ENCODE peak calls at places on chromosomes 4 and X, in eight cellular contexts. One of them, this sample, is unnamed.

GRCh38 chr4:77145806-77146425 is 11.1 kb upstream of the CCNG2 start:
- DNase-seq in GM23338: no peak
- DNase-seq in A673: no peak
- DNase-seq in suprapubic skin: no peak
- DNase-seq in heart left ventricle: no peak
- DNase-seq in lower leg skin: no peak
- DNase-seq in pancreas: no peak
- DNase-seq in astrocyte of the spinal cord: no peak
- DNase-seq in this sample: no peak

GRCh38 chr4:129362685-129363274 is 266.8 kb downstream of the C4orf33 start:
- DNase-seq in GM23338: peak; percentile 79
- DNase-seq in A673: peak; percentile 76
- DNase-seq in suprapubic skin: no peak
- DNase-seq in heart left ventricle: peak; percentile 27
- DNase-seq in lower leg skin: peak; percentile 21
- DNase-seq in pancreas: peak; percentile 44
- DNase-seq in astrocyte of the spinal cord: peak; percentile 79
- DNase-seq in this sample: no peak

GRCh38 chr4:124854968-124855367 is 142.4 kb upstream of the ANKRD50 start:
- DNase-seq in GM23338: no peak
- DNase-seq in A673: no peak
- DNase-seq in suprapubic skin: no peak
- DNase-seq in heart left ventricle: no peak
- DNase-seq in lower leg skin: no peak
- DNase-seq in pancreas: no peak
- DNase-seq in astrocyte of the spinal cord: peak; percentile 48
- DNase-seq in this sample: no peak

GRCh38 chrX:115549008-115549407 is 12.0 kb upstream of the PLS3 start:
- DNase-seq in GM23338: no peak
- DNase-seq in A673: no peak
- DNase-seq in suprapubic skin: no peak
- DNase-seq in heart left ventricle: no peak
- DNase-seq in lower leg skin: no peak
- DNase-seq in pancreas: no peak
- DNase-seq in astrocyte of the spinal cord: no peak
- DNase-seq in this sample: no peak

GRCh38 chr4:98929341-98930267 is 671 bp upstream of the EIF4E start:
- DNase-seq in GM23338: peak; percentile 64
- DNase-seq in A673: no peak
- DNase-seq in suprapubic skin: no peak
- DNase-seq in heart left ventricle: peak; percentile 79
- DNase-seq in lower leg skin: peak; percentile 72
- DNase-seq in pancreas: peak; percentile 63
- DNase-seq in astrocyte of the spinal cord: peak; percentile 94
- DNase-seq in this sample: peak; percentile 92

GRCh38 chr4:70269674-70270073 is 27.3 kb downstream of the CSN3 start:
- DNase-seq in GM23338: peak; percentile 57
- DNase-seq in A673: peak; percentile 9
- DNase-seq in suprapubic skin: no peak
- DNase-seq in heart left ventricle: no peak
- DNase-seq in lower leg skin: no peak
- DNase-seq in pancreas: no peak
- DNase-seq in astrocyte of the spinal cord: no peak
- DNase-seq in this sample: no peak

GRCh38 chrX:153863251-153863991 is 22.6 kb downstream of the L1CAM start:
- DNase-seq in GM23338: no peak
- DNase-seq in A673: no peak
- DNase-seq in suprapubic skin: no peak
- DNase-seq in heart left ventricle: no peak
- DNase-seq in lower leg skin: no peak
- DNase-seq in pancreas: no peak
- DNase-seq in astrocyte of the spinal cord: no peak
- DNase-seq in this sample: peak; percentile 59

GRCh38 chr4:27003602-27004238 is 143.1 kb downstream of the STIM2 start:
- DNase-seq in GM23338: no peak
- DNase-seq in A673: no peak
- DNase-seq in suprapubic skin: no peak
- DNase-seq in heart left ventricle: no peak
- DNase-seq in lower leg skin: no peak
- DNase-seq in pancreas: no peak
- DNase-seq in astrocyte of the spinal cord: peak; percentile 43
- DNase-seq in this sample: no peak

GRCh38 chrX:149527705-149528104 is 13.1 kb upstream of the EOLA1 start:
- DNase-seq in GM23338: peak; percentile 45
- DNase-seq in A673: peak; percentile 43
- DNase-seq in suprapubic skin: no peak
- DNase-seq in heart left ventricle: no peak
- DNase-seq in lower leg skin: no peak
- DNase-seq in pancreas: no peak
- DNase-seq in astrocyte of the spinal cord: peak; percentile 33
- DNase-seq in this sample: no peak

GRCh38 chr4:1856920-1857699 is 1.2 kb upstream of the LETM1 start:
- DNase-seq in GM23338: no peak
- DNase-seq in A673: no peak
- DNase-seq in suprapubic skin: no peak
- DNase-seq in heart left ventricle: peak; percentile 41
- DNase-seq in lower leg skin: no peak
- DNase-seq in pancreas: peak; percentile 44
- DNase-seq in astrocyte of the spinal cord: no peak
- DNase-seq in this sample: no peak

GRCh38 chrX:68186552-68187262 is 246.6 kb downstream of the OPHN1 start:
- DNase-seq in GM23338: no peak
- DNase-seq in A673: no peak
- DNase-seq in suprapubic skin: no peak
- DNase-seq in heart left ventricle: no peak
- DNase-seq in lower leg skin: no peak
- DNase-seq in pancreas: no peak
- DNase-seq in astrocyte of the spinal cord: no peak
- DNase-seq in this sample: no peak

GRCh38 chr4:151694819-151695730 is 65.7 kb downstream of the GATB start:
- DNase-seq in GM23338: no peak
- DNase-seq in A673: no peak
- DNase-seq in suprapubic skin: no peak
- DNase-seq in heart left ventricle: peak; percentile 62
- DNase-seq in lower leg skin: no peak
- DNase-seq in pancreas: no peak
- DNase-seq in astrocyte of the spinal cord: no peak
- DNase-seq in this sample: no peak

GRCh38 chr4:15779336-15779735 is 1.2 kb downstream of the CD38 start:
- DNase-seq in GM23338: peak; percentile 81
- DNase-seq in A673: peak; percentile 69
- DNase-seq in suprapubic skin: no peak
- DNase-seq in heart left ventricle: peak; percentile 57
- DNase-seq in lower leg skin: peak; percentile 51
- DNase-seq in pancreas: no peak
- DNase-seq in astrocyte of the spinal cord: peak; percentile 51
- DNase-seq in this sample: no peak

GRCh38 chr4:119517361-119518229 is 111.0 kb downstream of the PDE5A start:
- DNase-seq in GM23338: no peak
- DNase-seq in A673: no peak
- DNase-seq in suprapubic skin: no peak
- DNase-seq in heart left ventricle: no peak
- DNase-seq in lower leg skin: no peak
- DNase-seq in pancreas: no peak
- DNase-seq in astrocyte of the spinal cord: no peak
- DNase-seq in this sample: no peak

GRCh38 chrX:23187819-23188218 is 146.8 kb upstream of the PTCHD1 start:
- DNase-seq in GM23338: no peak
- DNase-seq in A673: no peak
- DNase-seq in suprapubic skin: no peak
- DNase-seq in heart left ventricle: no peak
- DNase-seq in lower leg skin: no peak
- DNase-seq in pancreas: no peak
- DNase-seq in astrocyte of the spinal cord: no peak
- DNase-seq in this sample: no peak

GRCh38 chr4:93448691-93449293 is 379.8 kb upstream of the ATOH1 start:
- DNase-seq in GM23338: no peak
- DNase-seq in A673: no peak
- DNase-seq in suprapubic skin: no peak
- DNase-seq in heart left ventricle: no peak
- DNase-seq in lower leg skin: no peak
- DNase-seq in pancreas: no peak
- DNase-seq in astrocyte of the spinal cord: no peak
- DNase-seq in this sample: no peak

GRCh38 chrX:119759333-119759766 is 962 bp downstream of the SOWAHD start:
- DNase-seq in GM23338: peak; percentile 29
- DNase-seq in A673: no peak
- DNase-seq in suprapubic skin: no peak
- DNase-seq in heart left ventricle: no peak
- DNase-seq in lower leg skin: no peak
- DNase-seq in pancreas: no peak
- DNase-seq in astrocyte of the spinal cord: no peak
- DNase-seq in this sample: no peak

GRCh38 chrX:30735839-30736238 is 82.6 kb downstream of the GK start:
- DNase-seq in GM23338: peak; percentile 77
- DNase-seq in A673: peak; percentile 74
- DNase-seq in suprapubic skin: no peak
- DNase-seq in heart left ventricle: no peak
- DNase-seq in lower leg skin: peak; percentile 23
- DNase-seq in pancreas: no peak
- DNase-seq in astrocyte of the spinal cord: peak; percentile 55
- DNase-seq in this sample: no peak

GRCh38 chr4:177964693-177965168 is 522.5 kb upstream of the AGA start:
- DNase-seq in GM23338: no peak
- DNase-seq in A673: no peak
- DNase-seq in suprapubic skin: no peak
- DNase-seq in heart left ventricle: no peak
- DNase-seq in lower leg skin: no peak
- DNase-seq in pancreas: no peak
- DNase-seq in astrocyte of the spinal cord: no peak
- DNase-seq in this sample: no peak

GRCh38 chr4:28250646-28251045 is 1390.0 kb downstream of the STIM2 start:
- DNase-seq in GM23338: no peak
- DNase-seq in A673: no peak
- DNase-seq in suprapubic skin: no peak
- DNase-seq in heart left ventricle: no peak
- DNase-seq in lower leg skin: no peak
- DNase-seq in pancreas: no peak
- DNase-seq in astrocyte of the spinal cord: no peak
- DNase-seq in this sample: no peak

DNA sequence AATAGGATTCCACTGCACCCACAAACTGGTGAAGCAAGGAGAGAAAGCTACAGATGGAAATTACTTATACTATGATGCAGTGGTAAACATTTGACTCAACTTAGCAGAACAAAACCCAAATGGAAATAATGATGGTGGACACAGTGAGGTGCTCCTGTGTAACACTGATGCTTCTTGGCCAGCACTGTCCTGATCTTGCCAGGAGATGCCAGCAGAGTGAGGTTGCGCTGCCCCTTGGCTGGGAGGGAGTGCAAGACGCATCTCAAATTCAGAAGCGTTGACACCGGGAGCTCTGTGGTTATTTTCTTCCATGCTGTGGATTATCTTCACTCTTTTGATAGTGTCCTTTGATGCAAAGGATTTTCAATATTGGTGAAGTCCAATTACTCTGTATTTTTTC is 22.0 kb upstream of the ARSH start:
- DNase-seq in GM23338: peak; percentile 2
- DNase-seq in A673: no peak
- DNase-seq in suprapubic skin: no peak
- DNase-seq in heart left ventricle: no peak
- DNase-seq in lower leg skin: no peak
- DNase-seq in pancreas: no peak
- DNase-seq in astrocyte of the spinal cord: no peak
- DNase-seq in this sample: no peak
- TF ChIP-seq CTCF in GM23338: peak; percentile 37
- TF ChIP-seq CTCF in A673: no peak
- TF ChIP-seq CTCF in suprapubic skin: no peak
- TF ChIP-seq CTCF in heart left ventricle: no peak
- TF ChIP-seq CTCF in lower leg skin: no peak
- TF ChIP-seq CTCF in pancreas: no peak
- TF ChIP-seq CTCF in astrocyte of the spinal cord: no peak
- TF ChIP-seq CTCF in this sample: no peak

DNA sequence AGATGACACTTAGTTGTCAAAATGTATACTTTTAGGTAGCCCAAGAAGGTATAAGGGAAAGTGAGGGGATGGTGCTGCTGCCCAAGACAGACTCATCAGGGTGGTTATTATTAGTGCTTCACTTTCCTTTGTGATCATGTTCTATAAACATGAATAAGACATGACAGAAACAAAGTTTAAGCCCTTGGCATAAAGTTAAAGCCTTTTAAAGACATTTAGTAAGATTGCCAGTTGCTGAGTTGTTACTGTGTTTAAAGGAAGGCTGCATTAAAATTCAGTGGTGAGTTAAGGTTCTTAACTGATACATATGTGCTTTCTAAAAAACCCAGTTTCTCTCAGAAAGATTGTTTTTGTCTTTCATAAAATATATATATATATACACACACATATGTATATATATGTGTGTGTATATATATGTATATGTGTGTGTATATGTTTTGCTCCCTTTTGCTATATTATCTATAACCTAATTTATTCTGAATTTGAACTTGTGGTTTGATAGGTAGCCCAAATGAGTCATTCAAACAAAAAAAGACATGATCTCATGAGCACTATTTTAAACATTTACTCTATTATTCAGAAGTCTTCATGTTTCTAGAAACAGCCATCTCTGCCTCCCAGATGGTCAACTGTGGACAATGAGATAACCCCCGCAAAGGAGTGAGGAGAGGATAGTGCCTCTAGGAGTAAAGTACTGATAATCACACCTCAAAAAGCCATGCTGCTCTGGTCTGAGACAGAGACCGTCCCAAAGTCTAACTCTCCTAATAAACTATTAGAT is 98.1 kb upstream of the OTUD4 start:
- DNase-seq in GM23338: no peak
- DNase-seq in A673: no peak
- DNase-seq in suprapubic skin: no peak
- DNase-seq in heart left ventricle: no peak
- DNase-seq in lower leg skin: no peak
- DNase-seq in pancreas: no peak
- DNase-seq in astrocyte of the spinal cord: peak; percentile 87
- DNase-seq in this sample: no peak
- H3K4me3 ChIP-seq in GM23338: no peak overlapping the region
- H3K4me3 ChIP-seq in A673: no peak overlapping the region
- H3K4me3 ChIP-seq in suprapubic skin: no peak overlapping the region
- H3K4me3 ChIP-seq in heart left ventricle: no peak overlapping the region
- H3K4me3 ChIP-seq in lower leg skin: no peak overlapping the region
- H3K4me3 ChIP-seq in pancreas: no peak overlapping the region
- H3K4me3 ChIP-seq in astrocyte of the spinal cord: no peak overlapping the region
- H3K4me3 ChIP-seq in this sample: no peak overlapping the region

DNA sequence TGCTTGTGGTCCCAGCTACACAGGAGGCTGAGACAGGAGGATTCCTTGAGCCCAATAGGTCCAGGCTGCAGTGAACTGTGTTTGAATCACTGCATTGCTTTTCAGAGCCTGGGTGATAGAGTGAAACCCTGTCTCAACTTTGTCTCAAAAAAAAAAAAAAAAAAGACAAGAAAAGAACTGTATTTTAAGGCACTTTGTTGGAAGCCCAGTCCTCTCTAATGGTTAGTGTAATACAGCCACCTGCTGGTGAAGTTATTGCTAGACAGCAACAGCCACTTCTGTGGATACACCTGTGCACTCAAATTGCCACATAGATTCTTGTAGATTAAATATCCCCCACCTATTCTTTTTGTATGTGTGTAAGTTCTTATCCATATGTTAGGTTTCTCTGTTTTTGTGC is 10.1 kb upstream of the FGG start:
- DNase-seq in GM23338: peak; percentile 82
- DNase-seq in A673: peak; percentile 52
- DNase-seq in suprapubic skin: no peak
- DNase-seq in heart left ventricle: no peak
- DNase-seq in lower leg skin: no peak
- DNase-seq in pancreas: no peak
- DNase-seq in astrocyte of the spinal cord: peak; percentile 50
- DNase-seq in this sample: no peak
- TF ChIP-seq CTCF in GM23338: peak; percentile 83
- TF ChIP-seq CTCF in A673: peak; percentile 56
- TF ChIP-seq CTCF in suprapubic skin: peak; percentile 8
- TF ChIP-seq CTCF in heart left ventricle: peak; percentile 26
- TF ChIP-seq CTCF in lower leg skin: no peak
- TF ChIP-seq CTCF in pancreas: peak; percentile 37
- TF ChIP-seq CTCF in astrocyte of the spinal cord: peak; percentile 62
- TF ChIP-seq CTCF in this sample: no peak

GRCh38 chr4:183447646-183448045 is 3.2 kb downstream of the CDKN2AIP start:
- DNase-seq in GM23338: no peak
- DNase-seq in A673: no peak
- DNase-seq in suprapubic skin: no peak
- DNase-seq in heart left ventricle: no peak
- DNase-seq in lower leg skin: no peak
- DNase-seq in pancreas: no peak
- DNase-seq in astrocyte of the spinal cord: no peak
- DNase-seq in this sample: no peak
- H3K4me3 ChIP-seq in GM23338: no peak overlapping the region
- H3K4me3 ChIP-seq in A673: no peak overlapping the region
- H3K4me3 ChIP-seq in suprapubic skin: no peak overlapping the region
- H3K4me3 ChIP-seq in heart left ventricle: no peak overlapping the region
- H3K4me3 ChIP-seq in lower leg skin: no peak overlapping the region
- H3K4me3 ChIP-seq in pancreas: no peak overlapping the region
- H3K4me3 ChIP-seq in astrocyte of the spinal cord: no peak overlapping the region
- H3K4me3 ChIP-seq in this sample: no peak overlapping the region

This sample was measured in coronary artery.